ENCODE peak calls at places on chromosomes 1 and 21, in seven cellular contexts. W is AG04449, A is PC-9, N is astrocyte of the spinal cord, O is colonic mucosa, T is mammary epithelial cell, G is GM12865. Q is an unnamed sample.

GRCh38 chr1:229258031-229258850 is 12.7 kb upstream of the RAB4A start:
- DNase-seq in W (no peak), A (peak), N (peak), O (peak), T (no peak), G (peak), Q (peak)

GRCh38 chr1:9577423-9577822 is 11.3 kb upstream of the TMEM201 start:
- DNase-seq in W (no peak), A (no peak), N (no peak), O (no peak), T (no peak), G (no peak), Q (no peak)

GRCh38 chr1:203493901-203494300 is at the start of gene OPTC:
- DNase-seq in W (no peak), A (no peak), N (no peak), O (no peak), T (no peak), G (no peak), Q (no peak)

GRCh38 chr1:15758537-15758936 is at the start of gene FBLIM1:
- DNase-seq in W (no peak), A (no peak), N (no peak), O (no peak), T (no peak), G (no peak), Q (no peak)

GRCh38 chr1:214259353-214259982 is 21.5 kb upstream of the SMYD2 start:
- DNase-seq in W (no peak), A (peak), N (peak), O (no peak), T (peak), G (peak), Q (no peak)

GRCh38 chr21:36388835-36389234 is 3.6 kb downstream of the CHAF1B start:
- DNase-seq in W (no peak), A (no peak), N (peak), O (no peak), T (peak), G (peak), Q (peak)

GRCh38 chr1:87528754-87529517 is 200.3 kb downstream of the LMO4 start:
- DNase-seq in W (no peak), A (no peak), N (no peak), O (no peak), T (no peak), G (no peak), Q (no peak)

GRCh38 chr1:227943354-227943753 is 4.4 kb downstream of the WNT9A start:
- DNase-seq in W (no peak), A (no peak), N (no peak), O (no peak), T (no peak), G (no peak), Q (no peak)

GRCh38 chr1:239706245-239706892 is 320.0 kb downstream of the CHRM3 start:
- DNase-seq in W (no peak), A (no peak), N (no peak), O (no peak), T (no peak), G (no peak), Q (no peak)

GRCh38 chr1:85311818-85312217 is 35.4 kb upstream of the BCL10 start:
- DNase-seq in W (no peak), A (no peak), N (no peak), O (no peak), T (no peak), G (no peak), Q (no peak)

GRCh38 chr1:226428348-226429050 is 20.6 kb upstream of the PARP1 start:
- DNase-seq in W (no peak), A (no peak), N (no peak), O (no peak), T (no peak), G (no peak), Q (no peak)

GRCh38 chr1:54325705-54326461 is 80.3 kb downstream of the SSBP3 start:
- DNase-seq in W (no peak), A (no peak), N (no peak), O (no peak), T (no peak), G (no peak), Q (no peak)

GRCh38 chr1:54323324-54323739 is 82.9 kb downstream of the SSBP3 start:
- DNase-seq in W (no peak), A (no peak), N (no peak), O (peak), T (peak), G (no peak), Q (no peak)

GRCh38 chr1:54326577-54327385 is 79.4 kb downstream of the SSBP3 start:
- DNase-seq in W (no peak), A (no peak), N (no peak), O (no peak), T (no peak), G (no peak), Q (no peak)

GRCh38 chr1:54324750-54325704 is 81.2 kb downstream of the SSBP3 start:
- DNase-seq in W (no peak), A (no peak), N (no peak), O (no peak), T (no peak), G (no peak), Q (no peak)

GRCh38 chr1:54324031-54324654 is 82.1 kb downstream of the SSBP3 start:
- DNase-seq in W (no peak), A (no peak), N (no peak), O (no peak), T (peak), G (no peak), Q (no peak)
- H3K4me3 ChIP-seq in W (no peak), A (no peak), N (no peak), O (no peak), T (peak), G (no peak), Q (no peak)

DNA sequence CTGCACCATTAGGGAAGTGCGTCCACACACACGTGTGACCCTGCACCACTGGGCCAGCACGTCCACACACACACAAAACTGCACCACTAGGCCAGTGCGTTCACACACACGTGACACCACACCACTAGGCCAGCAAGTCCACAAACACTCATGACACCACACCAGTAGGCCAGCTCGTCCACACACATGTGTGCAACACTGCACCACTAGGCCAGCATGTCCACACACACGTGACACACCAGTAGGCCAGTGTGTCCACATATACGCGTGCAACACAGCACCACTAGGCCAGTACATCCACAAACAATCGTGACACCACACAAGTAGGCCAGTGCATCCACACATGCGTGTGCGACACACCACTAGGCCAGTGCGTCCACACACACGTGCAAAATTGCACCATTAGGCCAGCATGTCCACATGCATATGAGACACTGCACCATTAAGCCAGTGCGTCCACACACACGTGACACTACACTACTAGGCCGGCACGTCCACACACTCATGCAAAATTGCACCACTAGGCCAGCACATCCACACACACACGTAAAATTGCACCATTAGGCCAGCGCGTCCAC is 235.0 kb downstream of the SLC45A1 start:
- DNase-seq in W (no peak), A (no peak), N (no peak), O (no peak), T (no peak), G (no peak), Q (no peak)
- TF ChIP-seq CTCF in W (no peak), A (no peak), N (no peak), O (no peak), T (no peak), G (no peak), Q (no peak)

GRCh38 chr1:116110507-116111195 is 548 bp upstream of the MAB21L3 start:
- DNase-seq in W (no peak), A (no peak), N (no peak), O (peak), T (no peak), G (no peak), Q (no peak)
- H3K4me3 ChIP-seq in W (no peak), A (no peak), N (no peak), O (no peak), T (no peak), G (no peak), Q (no peak)

DNA sequence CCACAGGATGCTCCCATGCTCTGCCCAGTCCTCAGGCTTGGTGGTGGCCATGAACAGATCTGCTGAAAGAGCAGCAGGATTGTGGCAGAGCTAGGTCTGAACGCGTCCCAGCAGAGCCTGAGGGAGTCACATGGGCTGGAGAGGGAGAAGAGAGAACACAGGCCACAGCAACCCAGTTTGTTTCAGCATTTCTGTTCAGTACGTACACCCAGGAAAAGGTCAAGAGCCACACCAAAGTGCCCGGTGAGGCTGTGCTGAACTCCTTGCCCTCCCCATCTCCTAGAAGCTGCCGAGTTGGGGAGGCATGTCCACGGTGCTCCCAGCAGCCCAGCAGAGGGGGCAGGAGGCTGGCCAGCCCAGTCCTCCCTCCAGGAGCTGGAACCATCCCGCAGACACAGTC is 5.5 kb downstream of the PKP1 start:
- DNase-seq in W (no peak), A (no peak), N (no peak), O (no peak), T (peak), G (no peak), Q (no peak)
- TF ChIP-seq CTCF in W (no peak), A (no peak), N (no peak), O (no peak), T (peak), G (no peak), Q (no peak)

GRCh38 chr1:6265173-6265572 is 4.3 kb upstream of the GPR153 start:
- DNase-seq in W (no peak), A (no peak), N (no peak), O (no peak), T (no peak), G (no peak), Q (no peak)

GRCh38 chr1:6268431-6268830 is 7.5 kb upstream of the GPR153 start:
- DNase-seq in W (no peak), A (no peak), N (no peak), O (no peak), T (no peak), G (no peak), Q (no peak)

GRCh38 chr1:6267686-6268281 is 6.9 kb upstream of the GPR153 start:
- DNase-seq in W (no peak), A (no peak), N (peak), O (no peak), T (peak), G (no peak), Q (no peak)

GRCh38 chr1:6269271-6269996 is 8.5 kb upstream of the GPR153 start:
- DNase-seq in W (no peak), A (no peak), N (no peak), O (no peak), T (no peak), G (no peak), Q (no peak)

GRCh38 chr1:6266641-6267040 is 5.7 kb upstream of the GPR153 start:
- DNase-seq in W (no peak), A (no peak), N (no peak), O (no peak), T (no peak), G (no peak), Q (no peak)
- H3K4me3 ChIP-seq in W (no peak), A (no peak), N (no peak), O (no peak), T (no peak), G (no peak), Q (no peak)

DNA sequence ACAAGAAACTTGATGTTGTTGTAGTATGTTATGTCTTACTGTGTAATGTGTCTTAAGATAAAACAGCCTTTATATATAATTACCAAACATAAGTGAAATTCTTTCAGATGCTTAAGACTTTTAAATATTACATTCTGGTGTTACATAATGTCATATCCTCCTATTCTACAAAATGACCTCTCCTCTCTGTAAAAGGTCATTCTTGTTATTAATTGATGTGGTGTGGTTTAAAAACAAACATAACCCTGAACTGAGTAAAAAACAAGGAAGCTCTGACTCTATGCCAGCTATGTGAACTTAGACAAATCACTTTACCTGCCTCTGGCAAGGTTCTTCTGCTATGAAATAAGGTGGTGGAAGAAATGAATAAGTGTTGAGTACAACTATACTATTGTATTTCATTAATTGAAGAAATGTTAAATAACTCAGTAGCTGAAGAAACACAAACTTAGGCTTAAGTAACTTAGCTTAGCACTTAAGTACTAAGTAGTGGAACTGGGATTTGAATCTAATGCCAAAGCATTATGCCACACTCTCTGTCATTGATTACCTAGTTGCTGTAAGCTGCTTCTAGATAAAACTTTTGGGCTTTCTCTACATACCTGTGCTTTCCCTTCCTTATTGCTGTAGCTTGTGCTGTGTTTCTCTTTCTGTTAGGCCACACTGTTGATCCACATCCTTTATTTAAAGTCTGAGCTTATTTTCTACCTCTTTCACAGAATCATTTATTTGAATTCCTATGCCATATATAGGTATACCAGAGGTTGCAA is 859 bp upstream of the ANGPTL1 start:
- DNase-seq in W (no peak), A (peak), N (no peak), O (no peak), T (no peak), G (no peak), Q (no peak)
- TF ChIP-seq CTCF in W (no peak), A (no peak), N (no peak), O (no peak), T (no peak), G (no peak), Q (no peak)

GRCh38 chr1:25765152-25765909 is 34.7 kb upstream of the SELENON start:
- DNase-seq in W (no peak), A (no peak), N (no peak), O (no peak), T (no peak), G (no peak), Q (no peak)
- H3K4me3 ChIP-seq in W (no peak), A (no peak), N (no peak), O (no peak), T (no peak), G (no peak), Q (no peak)

DNA sequence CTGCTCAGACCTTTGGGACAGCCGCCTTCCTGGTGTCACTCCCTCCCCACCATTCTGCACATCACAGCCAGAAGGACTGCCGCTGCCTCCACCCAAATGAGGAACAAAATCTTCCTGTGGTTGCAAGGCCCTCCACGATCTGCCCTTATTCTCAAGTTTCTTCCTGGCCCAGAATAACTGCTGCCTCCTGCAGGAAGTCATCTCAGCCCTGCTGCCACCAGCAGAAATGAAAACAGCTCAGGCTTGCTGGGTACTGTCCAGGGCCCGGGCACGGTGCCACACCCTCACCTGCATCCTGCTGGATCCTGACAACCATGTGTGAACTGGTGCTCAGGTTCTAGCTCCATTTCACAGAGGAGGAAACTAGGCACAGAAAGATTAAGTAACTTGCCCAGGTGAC is 2.8 kb downstream of the CLDN19 start:
- DNase-seq in W (no peak), A (no peak), N (no peak), O (peak), T (peak), G (peak), Q (peak)
- TF ChIP-seq CTCF in W (no peak), A (no peak), N (peak), O (no peak), T (peak), G (no peak), Q (peak)

DNA sequence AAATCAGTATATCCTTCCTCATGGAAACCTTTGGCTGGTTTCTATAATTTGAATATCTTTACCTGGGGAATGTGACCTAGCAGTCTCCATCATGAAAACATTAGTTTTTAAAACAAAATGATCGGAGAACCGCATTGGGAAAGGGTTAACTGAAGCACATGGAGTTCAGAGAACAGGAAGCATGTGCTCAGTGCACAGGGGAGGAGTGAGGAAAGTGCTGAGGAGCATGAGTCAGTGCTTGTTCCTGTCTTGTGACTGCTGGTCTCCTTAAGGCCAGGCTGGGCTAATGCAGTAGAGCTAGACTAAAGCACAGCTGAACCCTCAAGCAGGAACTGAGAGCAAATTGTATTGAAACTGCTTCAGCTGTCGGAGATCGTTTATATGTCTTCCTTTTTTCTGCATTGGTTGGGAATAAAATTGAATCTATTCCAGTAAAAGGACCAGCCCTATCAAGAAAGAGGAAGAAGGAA is 5.8 kb downstream of the IFI16 start:
- DNase-seq in W (peak), A (no peak), N (peak), O (peak), T (peak), G (peak), Q (peak)
- H3K4me3 ChIP-seq in W (no peak), A (no peak), N (no peak), O (no peak), T (no peak), G (peak), Q (peak)

Q was measured in choroid plexus epithelial cell.